ENCODE peak calls at places on chromosomes 5 and 9, in ten cellular contexts. H is mesenchymal stem cell; X is CD8-positive, alpha-beta T cell; J is CD8-positive, alpha-beta memory T cell; G is heart right ventricle; V is breast epithelium; U is heart left ventricle; A is neural progenitor cell; Y is right lobe of liver; L is lower lobe of right lung. I is an unnamed sample.
A peak's percentile ranks its signal among the peaks of the same experiment; 100 is the strongest.

GRCh38 chr5:175743676-175744210 is 85.9 kb downstream of the HRH2 start:
- DNase-seq in H (peak; percentile 2), X (no peak), J (no peak), G (no peak), V (no peak), U (no peak), A (peak; percentile 75), Y (no peak), L (no peak), I (no peak)

GRCh38 chr5:69295088-69295754 is 37.4 kb downstream of the CCDC125 start:
- DNase-seq in H (peak; percentile 36), X (no peak), J (no peak), G (no peak), V (no peak), U (no peak), A (peak; percentile 14), Y (no peak), L (no peak), I (no peak)

GRCh38 chr5:115838885-115839518 is 2.4 kb downstream of the ATG12 start:
- DNase-seq in H (peak; percentile 67), X (no peak), J (no peak), G (no peak), V (no peak), U (peak; percentile 39), A (peak; percentile 58), Y (no peak), L (no peak), I (no peak)

GRCh38 chr9:131277673-131278420 is 1.5 kb upstream of the FAM78A start:
- DNase-seq in H (peak; percentile 83), X (peak; percentile 58), J (peak; percentile 62), G (peak; percentile 92), V (peak; percentile 60), U (peak; percentile 94), A (peak; percentile 96), Y (peak; percentile 81), L (peak; percentile 80), I (peak; percentile 64)

GRCh38 chr5:150321784-150322183 is 19.1 kb upstream of the ARSI start:
- DNase-seq in H (peak; percentile 66), X (no peak), J (no peak), G (no peak), V (no peak), U (no peak), A (no peak), Y (no peak), L (no peak), I (no peak)

GRCh38 chr5:158874343-158874742 is 225.4 kb downstream of the EBF1 start:
- DNase-seq in H (no peak), X (no peak), J (no peak), G (no peak), V (no peak), U (no peak), A (no peak), Y (no peak), L (no peak), I (no peak)

GRCh38 chr9:5851445-5851844 is 18.5 kb upstream of the ERMP1 start:
- DNase-seq in H (peak; percentile 83), X (peak; percentile 21), J (no peak), G (no peak), V (no peak), U (no peak), A (no peak), Y (no peak), L (no peak), I (no peak)

GRCh38 chr5:3593771-3594513 is 1.7 kb upstream of the IRX1 start:
- DNase-seq in H (no peak), X (no peak), J (no peak), G (no peak), V (no peak), U (no peak), A (peak; percentile 32), Y (no peak), L (no peak), I (no peak)

GRCh38 chr5:38640012-38640395 is 83.6 kb upstream of the LIFR start:
- DNase-seq in H (peak; percentile 68), X (no peak), J (no peak), G (no peak), V (no peak), U (no peak), A (no peak), Y (no peak), L (no peak), I (no peak)
- H3K27ac ChIP-seq in H (no peak overlapping the region), X (no peak overlapping the region), J (no peak overlapping the region), G (no peak overlapping the region), V (no peak overlapping the region), U (no peak overlapping the region), A (no peak overlapping the region), Y (no peak overlapping the region), L (no peak overlapping the region), I (no peak overlapping the region)

DNA sequence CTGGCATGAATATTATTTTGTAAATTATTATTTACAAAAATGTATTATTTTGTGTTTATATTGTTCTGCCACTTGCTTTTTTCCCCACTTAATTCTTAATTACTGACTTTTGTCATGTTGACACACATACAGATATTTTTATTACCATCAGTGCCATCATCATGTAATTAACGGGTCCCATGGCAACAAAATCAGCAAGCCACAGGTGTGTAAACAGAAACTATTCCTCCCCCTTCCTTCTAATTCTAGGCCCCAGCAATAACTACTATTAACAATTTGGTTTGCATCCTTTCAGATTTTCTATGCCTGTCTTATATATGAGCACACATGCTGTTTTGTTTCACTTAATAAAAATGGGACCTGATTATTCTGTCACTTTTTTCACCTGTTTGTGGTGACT is 29.3 kb downstream of the CYFIP2 start:
- DNase-seq in H (no peak), X (no peak), J (no peak), G (no peak), V (no peak), U (no peak), A (no peak), Y (no peak), L (no peak), I (no peak)
- H3K36me3 ChIP-seq in H (no peaks in the 10 kb centered on the region), X (peaks cover 62% of the 10 kb centered on the region), J (peaks cover 61% of the 10 kb centered on the region), G (peaks cover 6% of the 10 kb centered on the region), V (no peaks in the 10 kb centered on the region), U (peaks cover 22% of the 10 kb centered on the region), A (no peaks in the 10 kb centered on the region), Y (no peaks in the 10 kb centered on the region), L (peaks cover 9% of the 10 kb centered on the region), I (no peaks in the 10 kb centered on the region)

GRCh38 chr9:136089697-136090045 is 5.4 kb downstream of the NACC2 start:
- DNase-seq in H (peak; percentile 59), X (no peak), J (no peak), G (no peak), V (no peak), U (no peak), A (no peak), Y (no peak), L (no peak), I (no peak)

GRCh38 chr9:136091582-136092352 is 3.3 kb downstream of the NACC2 start:
- DNase-seq in H (no peak), X (no peak), J (no peak), G (no peak), V (no peak), U (peak; percentile 18), A (peak; percentile 17), Y (peak; percentile 7), L (no peak), I (no peak)

GRCh38 chr9:136088939-136089696 is 6.0 kb downstream of the NACC2 start:
- DNase-seq in H (no peak), X (no peak), J (no peak), G (no peak), V (no peak), U (peak; percentile 41), A (peak; percentile 1), Y (peak; percentile 19), L (peak; percentile 67), I (no peak)

GRCh38 chr9:136090768-136091581 is 4.1 kb downstream of the NACC2 start:
- DNase-seq in H (peak; percentile 7), X (no peak), J (no peak), G (peak; percentile 44), V (no peak), U (peak; percentile 86), A (peak; percentile 44), Y (peak; percentile 14), L (peak; percentile 46), I (no peak)

DNA sequence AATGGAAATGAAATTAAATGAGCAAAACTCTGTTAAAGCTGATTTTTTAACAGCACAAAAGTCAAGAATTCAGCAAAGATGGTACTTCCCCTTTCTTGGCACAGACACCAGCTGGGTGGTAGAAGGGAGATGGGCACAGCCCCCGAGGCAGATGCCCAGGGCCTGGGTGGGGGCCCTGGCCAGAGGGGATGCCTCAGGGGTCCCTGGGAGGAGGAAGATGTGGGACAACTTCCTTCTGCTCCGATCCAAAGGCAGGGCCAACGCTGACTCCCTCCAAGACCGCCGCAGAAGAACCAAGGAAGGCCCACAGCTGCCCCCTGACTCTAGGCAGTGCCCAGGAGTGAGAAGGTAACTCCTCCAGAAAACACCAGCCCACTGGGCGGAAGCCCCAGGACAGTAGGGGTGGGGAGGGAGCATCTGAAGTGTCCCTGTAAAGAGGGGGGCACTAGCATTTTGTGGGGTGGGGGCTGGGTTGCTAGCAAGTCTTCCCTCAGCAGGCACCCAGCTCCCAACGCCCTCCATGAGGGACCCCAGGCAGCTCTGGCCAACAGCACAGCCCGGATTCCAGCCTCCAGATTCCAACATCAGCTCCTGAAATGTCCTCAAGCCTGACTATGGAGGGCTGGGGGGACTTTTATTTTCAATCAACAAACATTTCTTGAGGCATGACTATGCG is 4.9 kb downstream of the NACC2 start:
- DNase-seq in H (no peak), X (no peak), J (no peak), G (no peak), V (no peak), U (peak; percentile 21), A (peak; percentile 0), Y (no peak), L (peak; percentile 29), I (no peak)
- H3K27ac ChIP-seq in H (peak overlapping the region; percentile 40), X (no peak overlapping the region), J (no peak overlapping the region), G (no peak overlapping the region), V (peak overlapping the region; percentile 19), U (peak overlapping the region; percentile 93), A (no peak overlapping the region), Y (no peak overlapping the region), L (peak overlapping the region; percentile 67), I (peak overlapping the region; percentile 94)

GRCh38 chr9:104858271-104858670 is 69.7 kb downstream of the ABCA1 start:
- DNase-seq in H (no peak), X (no peak), J (no peak), G (no peak), V (no peak), U (no peak), A (no peak), Y (no peak), L (no peak), I (no peak)

GRCh38 chr9:104855837-104856236 is 72.1 kb downstream of the ABCA1 start:
- DNase-seq in H (no peak), X (no peak), J (no peak), G (no peak), V (no peak), U (no peak), A (no peak), Y (no peak), L (no peak), I (no peak)

GRCh38 chr9:104851521-104851920 is 76.4 kb downstream of the ABCA1 start:
- DNase-seq in H (no peak), X (no peak), J (no peak), G (no peak), V (no peak), U (no peak), A (no peak), Y (no peak), L (no peak), I (no peak)

GRCh38 chr9:104856413-104856941 is 71.5 kb downstream of the ABCA1 start:
- DNase-seq in H (no peak), X (no peak), J (no peak), G (no peak), V (no peak), U (no peak), A (peak; percentile 36), Y (no peak), L (no peak), I (no peak)

DNA sequence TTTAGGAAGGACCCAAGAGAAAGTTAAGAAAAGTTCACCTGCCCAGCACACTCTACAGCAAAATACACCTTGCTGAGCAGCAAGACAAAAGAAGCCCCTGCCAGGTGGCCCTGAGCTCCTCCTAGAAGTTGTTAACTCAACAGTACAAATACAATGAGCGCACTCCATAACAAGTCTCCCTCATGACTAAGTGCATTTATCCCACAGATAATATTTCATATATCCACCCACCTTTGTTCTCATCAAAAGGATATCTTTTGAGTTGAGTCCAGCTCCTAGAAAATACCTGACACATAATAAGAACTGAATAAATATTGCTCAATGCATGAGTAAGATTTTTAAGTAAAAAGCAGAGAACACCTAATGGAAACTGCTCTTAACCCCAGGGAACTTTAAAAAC is 73.3 kb downstream of the ABCA1 start:
- DNase-seq in H (no peak), X (no peak), J (no peak), G (no peak), V (no peak), U (no peak), A (no peak), Y (no peak), L (no peak), I (no peak)
- H3K36me3 ChIP-seq in H (peaks cover 50% of the 10 kb centered on the region), X (no peaks in the 10 kb centered on the region), J (no peaks in the 10 kb centered on the region), G (peaks cover 65% of the 10 kb centered on the region), V (no peaks in the 10 kb centered on the region), U (peaks cover 62% of the 10 kb centered on the region), A (peaks cover 4% of the 10 kb centered on the region), Y (peaks cover 14% of the 10 kb centered on the region), L (peaks cover 58% of the 10 kb centered on the region), I (no peaks in the 10 kb centered on the region)